ENCODE peak calls at places on chromosomes 6 and 20, in four cellular contexts. One of them, this sample, is unnamed.

GRCh38 chr6:111846511-111847409 is 26.5 kb downstream of the FYN start:
- DNase-seq in HFF-Myc: no peak
- DNase-seq in fibroblast of pulmonary artery: no peak
- DNase-seq in ascending aorta: no peak
- DNase-seq in this sample: no peak

GRCh38 chr20:34249291-34249690 is 8.1 kb downstream of the ASIP start:
- DNase-seq in fibroblast of pulmonary artery: peak
- DNase-seq in ascending aorta: no peak
- DNase-seq in HFF-Myc: no peak
- DNase-seq in this sample: no peak

GRCh38 chr6:98470821-98471220 is 363.6 kb upstream of the POU3F2 start:
- DNase-seq in fibroblast of pulmonary artery: no peak
- DNase-seq in HFF-Myc: no peak
- DNase-seq in ascending aorta: no peak
- DNase-seq in this sample: no peak

GRCh38 chr20:4956200-4956810 is 45.0 kb downstream of the SLC23A2 start:
- DNase-seq in ascending aorta: no peak
- DNase-seq in fibroblast of pulmonary artery: peak
- DNase-seq in HFF-Myc: peak
- DNase-seq in this sample: no peak

GRCh38 chr6:104887350-104887749 is 27.6 kb upstream of the HACE1 start:
- DNase-seq in HFF-Myc: peak
- DNase-seq in ascending aorta: no peak
- DNase-seq in fibroblast of pulmonary artery: peak
- DNase-seq in this sample: no peak

GRCh38 chr6:170113141-170113540 is 177.7 kb downstream of the DLL1 start:
- DNase-seq in fibroblast of pulmonary artery: no peak
- DNase-seq in HFF-Myc: no peak
- DNase-seq in ascending aorta: no peak
- DNase-seq in this sample: no peak

GRCh38 chr6:168134399-168135201 is 55.6 kb upstream of the FRMD1 start:
- DNase-seq in HFF-Myc: no peak
- DNase-seq in fibroblast of pulmonary artery: no peak
- DNase-seq in ascending aorta: no peak
- DNase-seq in this sample: no peak

GRCh38 chr6:25279748-25280616 is 808 bp downstream of the CARMIL1 start:
- DNase-seq in ascending aorta: no peak
- DNase-seq in fibroblast of pulmonary artery: no peak
- DNase-seq in HFF-Myc: no peak
- DNase-seq in this sample: no peak

GRCh38 chr20:33739493-33739892 is 7.7 kb downstream of the ZNF341 start:
- DNase-seq in HFF-Myc: no peak
- DNase-seq in fibroblast of pulmonary artery: no peak
- DNase-seq in ascending aorta: no peak
- DNase-seq in this sample: no peak

GRCh38 chr6:7155871-7156579 is 48.3 kb downstream of the RREB1 start:
- DNase-seq in ascending aorta: no peak
- DNase-seq in fibroblast of pulmonary artery: no peak
- DNase-seq in HFF-Myc: no peak
- DNase-seq in this sample: no peak
- H3K4me3 ChIP-seq in ascending aorta: no peak
- H3K4me3 ChIP-seq in fibroblast of pulmonary artery: no peak
- H3K4me3 ChIP-seq in HFF-Myc: no peak
- H3K4me3 ChIP-seq in this sample: no peak

GRCh38 chr6:135002229-135002844 is 52.3 kb downstream of the HBS1L start:
- DNase-seq in HFF-Myc: no peak
- DNase-seq in fibroblast of pulmonary artery: peak
- DNase-seq in ascending aorta: no peak
- DNase-seq in this sample: no peak
- TF ChIP-seq CTCF in HFF-Myc: peak
- TF ChIP-seq CTCF in fibroblast of pulmonary artery: peak
- TF ChIP-seq CTCF in ascending aorta: no peak
- TF ChIP-seq CTCF in this sample: peak

GRCh38 chr6:90175627-90176538 is 120.8 kb downstream of the BACH2 start:
- DNase-seq in ascending aorta: peak
- DNase-seq in fibroblast of pulmonary artery: no peak
- DNase-seq in HFF-Myc: no peak
- DNase-seq in this sample: no peak

GRCh38 chr6:90177544-90178293 is 118.9 kb downstream of the BACH2 start:
- DNase-seq in fibroblast of pulmonary artery: no peak
- DNase-seq in ascending aorta: no peak
- DNase-seq in HFF-Myc: no peak
- DNase-seq in this sample: no peak

GRCh38 chr6:90179190-90180169 is 117.2 kb downstream of the BACH2 start:
- DNase-seq in ascending aorta: no peak
- DNase-seq in fibroblast of pulmonary artery: peak
- DNase-seq in HFF-Myc: no peak
- DNase-seq in this sample: no peak

GRCh38 chr6:90180526-90180925 is 116.1 kb downstream of the BACH2 start:
- DNase-seq in fibroblast of pulmonary artery: no peak
- DNase-seq in HFF-Myc: no peak
- DNase-seq in ascending aorta: no peak
- DNase-seq in this sample: no peak

DNA sequence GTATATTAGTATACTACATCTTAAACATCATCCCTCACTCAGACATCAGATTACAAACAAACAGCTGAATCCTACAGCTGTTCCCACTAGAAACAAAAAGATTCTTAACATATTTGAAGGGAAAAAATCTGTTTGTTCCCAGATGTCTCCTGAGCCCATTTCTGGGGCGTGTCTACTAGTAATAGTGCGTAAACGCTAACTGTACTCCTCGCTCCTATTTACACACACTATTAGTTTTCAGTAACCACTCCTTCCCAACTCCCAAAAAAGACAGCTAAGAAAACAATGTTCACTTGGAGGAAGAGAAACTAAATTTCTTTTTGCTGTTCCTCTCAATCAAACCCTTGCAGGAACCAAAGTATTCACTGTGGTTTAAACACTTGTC is 118.4 kb downstream of the BACH2 start:
- DNase-seq in fibroblast of pulmonary artery: no peak
- DNase-seq in HFF-Myc: no peak
- DNase-seq in ascending aorta: no peak
- DNase-seq in this sample: no peak
- H3K4me3 ChIP-seq in fibroblast of pulmonary artery: no peak
- H3K4me3 ChIP-seq in HFF-Myc: no peak
- H3K4me3 ChIP-seq in ascending aorta: peak
- H3K4me3 ChIP-seq in this sample: no peak

DNA sequence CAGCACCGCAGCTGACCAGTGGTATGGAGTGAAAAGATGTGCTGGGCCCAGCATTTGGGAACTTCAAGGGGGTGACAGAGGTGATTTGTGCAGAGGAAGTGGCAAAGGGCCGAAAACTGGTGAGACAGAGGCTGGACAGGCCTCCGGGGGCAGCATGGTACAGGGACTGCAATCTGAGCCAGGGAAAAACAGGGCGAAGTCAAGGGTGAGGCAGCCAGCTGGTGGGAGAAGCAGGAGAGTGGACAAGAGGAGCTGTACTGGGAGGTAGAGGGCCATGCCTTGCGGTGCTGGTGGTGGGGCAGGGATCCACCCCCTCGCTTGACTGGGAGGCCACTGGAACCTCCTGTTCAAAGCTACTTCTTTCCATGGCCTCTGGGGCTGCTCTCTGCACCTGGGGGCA is 7.3 kb upstream of the GFRA4 start:
- DNase-seq in HFF-Myc: no peak
- DNase-seq in ascending aorta: no peak
- DNase-seq in fibroblast of pulmonary artery: peak
- DNase-seq in this sample: no peak
- TF ChIP-seq CTCF in HFF-Myc: no peak
- TF ChIP-seq CTCF in ascending aorta: no peak
- TF ChIP-seq CTCF in fibroblast of pulmonary artery: peak
- TF ChIP-seq CTCF in this sample: peak

DNA sequence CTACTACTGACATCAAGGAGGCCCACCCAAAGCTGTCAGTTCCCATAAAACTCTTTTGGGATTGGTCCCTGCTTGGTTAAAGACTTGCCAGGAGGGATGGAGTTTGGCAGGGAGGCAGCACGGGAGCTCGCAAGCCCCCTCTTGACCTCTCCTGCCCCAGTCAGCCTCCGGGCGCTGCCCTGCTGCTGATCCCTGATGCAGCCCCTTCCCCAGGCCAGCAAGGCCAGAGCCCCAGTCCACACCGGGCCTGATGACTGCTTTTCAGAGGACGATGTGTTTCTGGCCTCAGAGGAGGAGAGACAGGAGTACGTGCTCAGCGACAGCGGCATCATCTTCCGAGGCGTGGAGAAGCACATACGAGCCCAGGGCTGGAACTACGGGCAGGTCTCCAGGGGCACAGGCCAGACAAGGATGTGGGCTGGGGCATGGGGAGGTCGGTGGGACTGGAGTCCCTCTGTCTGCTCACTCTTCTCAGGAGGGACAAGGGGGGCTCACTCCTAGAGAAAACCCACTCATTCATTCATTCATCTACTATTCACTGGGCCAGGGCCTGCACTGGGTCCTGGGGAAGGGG is 15.6 kb downstream of the TGM6 start:
- DNase-seq in fibroblast of pulmonary artery: no peak
- DNase-seq in ascending aorta: no peak
- DNase-seq in HFF-Myc: no peak
- DNase-seq in this sample: no peak
- H3K4me3 ChIP-seq in fibroblast of pulmonary artery: no peak
- H3K4me3 ChIP-seq in ascending aorta: no peak
- H3K4me3 ChIP-seq in HFF-Myc: no peak
- H3K4me3 ChIP-seq in this sample: no peak

GRCh38 chr6:145734486-145735355 is 599 bp downstream of the EPM2A start:
- DNase-seq in fibroblast of pulmonary artery: peak
- DNase-seq in HFF-Myc: peak
- DNase-seq in ascending aorta: peak
- DNase-seq in this sample: peak
- TF ChIP-seq CTCF in fibroblast of pulmonary artery: no peak
- TF ChIP-seq CTCF in HFF-Myc: no peak
- TF ChIP-seq CTCF in ascending aorta: no peak
- TF ChIP-seq CTCF in this sample: no peak

GRCh38 chr6:36133912-36134311 is 3.6 kb downstream of the MAPK13 start:
- DNase-seq in fibroblast of pulmonary artery: no peak
- DNase-seq in ascending aorta: no peak
- DNase-seq in HFF-Myc: no peak
- DNase-seq in this sample: no peak
- H3K4me3 ChIP-seq in fibroblast of pulmonary artery: no peak
- H3K4me3 ChIP-seq in ascending aorta: no peak
- H3K4me3 ChIP-seq in HFF-Myc: no peak
- H3K4me3 ChIP-seq in this sample: no peak

GRCh38 chr6:137123078-137123477 is 50.4 kb downstream of the IL22RA2 start:
- DNase-seq in ascending aorta: no peak
- DNase-seq in HFF-Myc: no peak
- DNase-seq in fibroblast of pulmonary artery: no peak
- DNase-seq in this sample: no peak

GRCh38 chr6:137119196-137120104 is 54.0 kb downstream of the IL22RA2 start:
- DNase-seq in ascending aorta: no peak
- DNase-seq in fibroblast of pulmonary artery: no peak
- DNase-seq in HFF-Myc: no peak
- DNase-seq in this sample: no peak

GRCh38 chr6:137122612-137123011 is 50.8 kb downstream of the IL22RA2 start:
- DNase-seq in ascending aorta: no peak
- DNase-seq in fibroblast of pulmonary artery: no peak
- DNase-seq in HFF-Myc: no peak
- DNase-seq in this sample: no peak

GRCh38 chr6:137120748-137121147 is 52.7 kb downstream of the IL22RA2 start:
- DNase-seq in fibroblast of pulmonary artery: no peak
- DNase-seq in HFF-Myc: no peak
- DNase-seq in ascending aorta: no peak
- DNase-seq in this sample: no peak

DNA sequence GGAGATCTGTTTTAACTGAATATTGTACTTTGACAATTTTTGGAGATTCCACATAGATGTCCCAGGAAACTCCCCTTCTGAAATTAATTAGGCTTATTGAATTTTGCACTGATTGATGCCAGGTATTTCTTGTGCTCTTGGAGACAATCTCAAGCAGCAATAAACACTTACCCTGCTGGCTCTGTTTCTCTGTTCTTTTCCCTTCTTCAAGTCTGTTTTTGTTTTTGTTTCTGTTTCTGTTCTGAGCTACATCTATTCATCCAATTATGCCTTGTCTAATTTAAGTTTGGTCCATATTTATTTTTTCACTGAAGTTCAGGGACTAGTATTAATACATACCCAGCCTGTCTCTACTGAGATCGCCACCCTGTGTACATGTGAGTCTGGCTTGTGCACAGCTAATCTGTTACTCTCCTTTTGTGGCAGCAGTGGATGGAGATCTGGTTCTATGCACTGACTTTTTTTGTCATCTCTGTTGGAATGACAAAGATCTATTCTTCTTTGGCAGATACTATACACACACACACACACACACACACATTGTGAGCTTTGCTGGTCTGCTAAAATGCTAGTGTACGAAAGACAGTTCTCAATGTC is 51.9 kb downstream of the IL22RA2 start:
- DNase-seq in fibroblast of pulmonary artery: no peak
- DNase-seq in HFF-Myc: no peak
- DNase-seq in ascending aorta: no peak
- DNase-seq in this sample: no peak
- TF ChIP-seq CTCF in fibroblast of pulmonary artery: no peak
- TF ChIP-seq CTCF in HFF-Myc: no peak
- TF ChIP-seq CTCF in ascending aorta: no peak
- TF ChIP-seq CTCF in this sample: no peak

DNA sequence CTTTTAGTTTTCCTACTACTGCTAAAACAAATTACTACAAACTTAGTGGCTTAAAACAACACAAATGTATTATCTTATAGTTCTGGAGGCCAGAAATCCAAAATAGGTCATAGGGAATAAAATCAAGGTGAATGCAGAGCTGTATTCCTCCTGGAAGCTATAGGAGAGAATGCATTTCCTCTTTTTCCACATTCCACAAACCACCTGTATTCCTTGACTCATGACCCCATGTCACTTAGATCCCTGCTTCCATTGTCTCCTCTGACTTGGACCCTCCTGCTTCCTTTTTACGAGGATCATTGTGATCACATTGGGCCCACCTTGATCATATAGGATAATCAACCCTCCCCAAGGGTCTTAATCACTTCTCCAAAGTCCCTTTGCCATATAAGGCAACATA is 200.8 kb downstream of the KCNQ5 start:
- DNase-seq in HFF-Myc: no peak
- DNase-seq in ascending aorta: no peak
- DNase-seq in fibroblast of pulmonary artery: no peak
- DNase-seq in this sample: no peak
- H3K4me3 ChIP-seq in HFF-Myc: no peak
- H3K4me3 ChIP-seq in ascending aorta: no peak
- H3K4me3 ChIP-seq in fibroblast of pulmonary artery: no peak
- H3K4me3 ChIP-seq in this sample: no peak

This sample was measured in kidney epithelial cell.